ENCODE peak calls at places on chromosomes 5 and 9, in five cellular contexts. One of them, this sample, is unnamed.

GRCh38 chr5:139676406-139676805 is 28.3 kb downstream of the CXXC5 start:
- DNase-seq in WTC11: no peak
- DNase-seq in HepG2: no peak
- DNase-seq in GM12878: no peak
- DNase-seq in K562: no peak
- DNase-seq in this sample: no peak

GRCh38 chr9:116589392-116590354 is 97.4 kb upstream of the TRIM32 start:
- DNase-seq in WTC11: peak
- DNase-seq in HepG2: peak
- DNase-seq in GM12878: no peak
- DNase-seq in K562: peak
- DNase-seq in this sample: peak

GRCh38 chr5:167614294-167615104 is 676.9 kb upstream of the WWC1 start:
- DNase-seq in WTC11: no peak
- DNase-seq in HepG2: no peak
- DNase-seq in GM12878: no peak
- DNase-seq in K562: no peak
- DNase-seq in this sample: no peak

GRCh38 chr5:180648658-180649296 is 623 bp downstream of the FLT4 start:
- DNase-seq in WTC11: peak
- DNase-seq in HepG2: no peak
- DNase-seq in GM12878: no peak
- DNase-seq in K562: peak
- DNase-seq in this sample: peak

GRCh38 chr9:69805962-69806633 is 14.5 kb upstream of the CFAP95 start:
- DNase-seq in WTC11: no peak
- DNase-seq in HepG2: no peak
- DNase-seq in GM12878: no peak
- DNase-seq in K562: peak
- DNase-seq in this sample: no peak

GRCh38 chr9:8183618-8184017 is 384.0 kb upstream of the DMAC1 start:
- DNase-seq in WTC11: no peak
- DNase-seq in HepG2: no peak
- DNase-seq in GM12878: no peak
- DNase-seq in K562: no peak
- DNase-seq in this sample: no peak

GRCh38 chr5:117454716-117455212 is 880.1 kb upstream of the SEMA6A start:
- DNase-seq in WTC11: peak
- DNase-seq in HepG2: peak
- DNase-seq in GM12878: peak
- DNase-seq in K562: peak
- DNase-seq in this sample: peak

GRCh38 chr9:34929506-34930102 is 28.5 kb upstream of the PHF24 start:
- DNase-seq in WTC11: peak
- DNase-seq in HepG2: peak
- DNase-seq in GM12878: no peak
- DNase-seq in K562: peak
- DNase-seq in this sample: peak

GRCh38 chr5:41508696-41509398 is 1.6 kb downstream of the PLCXD3 start:
- DNase-seq in WTC11: no peak
- DNase-seq in HepG2: no peak
- DNase-seq in GM12878: no peak
- DNase-seq in K562: no peak
- DNase-seq in this sample: no peak

GRCh38 chr5:101678494-101679193 is 617.4 kb downstream of the SLCO4C1 start:
- DNase-seq in WTC11: peak
- DNase-seq in HepG2: peak
- DNase-seq in GM12878: peak
- DNase-seq in K562: peak
- DNase-seq in this sample: peak

GRCh38 chr9:14741369-14741768 is 18.8 kb upstream of the CER1 start:
- DNase-seq in WTC11: no peak
- DNase-seq in HepG2: no peak
- DNase-seq in GM12878: no peak
- DNase-seq in K562: no peak
- DNase-seq in this sample: no peak

GRCh38 chr9:135717410-135717809 is 15.4 kb downstream of the KCNT1 start:
- DNase-seq in WTC11: no peak
- DNase-seq in HepG2: no peak
- DNase-seq in GM12878: no peak
- DNase-seq in K562: no peak
- DNase-seq in this sample: no peak

GRCh38 chr9:16030513-16031185 is 477.8 kb downstream of the CCDC171 start:
- DNase-seq in WTC11: no peak
- DNase-seq in HepG2: no peak
- DNase-seq in GM12878: peak
- DNase-seq in K562: no peak
- DNase-seq in this sample: no peak

GRCh38 chr5:178201927-178202235 is 2.5 kb upstream of the HNRNPAB start:
- DNase-seq in WTC11: peak
- DNase-seq in HepG2: peak
- DNase-seq in GM12878: no peak
- DNase-seq in K562: no peak
- DNase-seq in this sample: no peak

GRCh38 chr9:133876144-133876543 is 116.0 kb downstream of the VAV2 start:
- DNase-seq in WTC11: peak
- DNase-seq in HepG2: no peak
- DNase-seq in GM12878: no peak
- DNase-seq in K562: peak
- DNase-seq in this sample: no peak
- TF ChIP-seq ATF2 in WTC11: no peak
- TF ChIP-seq ATF2 in HepG2: no peak
- TF ChIP-seq ATF2 in GM12878: no peak
- TF ChIP-seq ATF2 in K562: no peak
- TF ChIP-seq ATF2 in this sample: peak

DNA sequence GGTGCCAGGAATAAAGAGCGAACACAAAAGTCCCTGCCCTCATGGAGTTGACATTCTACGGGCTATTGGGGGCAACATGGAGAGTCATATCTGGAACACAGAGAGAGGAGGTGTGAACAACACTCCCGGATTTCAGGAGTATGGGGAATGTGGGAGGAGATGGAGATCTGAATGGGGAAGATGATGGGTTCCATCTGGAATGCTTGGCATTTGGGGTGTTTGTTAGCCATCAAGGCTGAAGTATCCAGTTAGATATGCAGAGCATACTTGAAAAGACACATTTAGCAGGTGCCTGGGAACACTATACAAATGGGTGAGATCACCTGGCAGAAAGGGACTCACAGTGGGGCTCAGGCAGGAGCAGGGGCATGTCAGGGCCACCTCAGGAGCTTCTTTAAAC is 61.1 kb downstream of the EGFLAM start:
- DNase-seq in WTC11: no peak
- DNase-seq in HepG2: no peak
- DNase-seq in GM12878: no peak
- DNase-seq in K562: no peak
- DNase-seq in this sample: no peak
- TF ChIP-seq ATF2 in WTC11: no peak
- TF ChIP-seq ATF2 in HepG2: no peak
- TF ChIP-seq ATF2 in GM12878: no peak
- TF ChIP-seq ATF2 in K562: no peak
- TF ChIP-seq ATF2 in this sample: no peak

GRCh38 chr5:82397741-82398320 is 119.7 kb upstream of the RPS23 start:
- DNase-seq in WTC11: no peak
- DNase-seq in HepG2: no peak
- DNase-seq in GM12878: no peak
- DNase-seq in K562: no peak
- DNase-seq in this sample: no peak

GRCh38 chr5:82396871-82397514 is 118.8 kb upstream of the RPS23 start:
- DNase-seq in WTC11: no peak
- DNase-seq in HepG2: peak
- DNase-seq in GM12878: no peak
- DNase-seq in K562: peak
- DNase-seq in this sample: no peak

GRCh38 chr5:82396396-82396795 is 118.2 kb upstream of the RPS23 start:
- DNase-seq in WTC11: no peak
- DNase-seq in HepG2: no peak
- DNase-seq in GM12878: no peak
- DNase-seq in K562: no peak
- DNase-seq in this sample: no peak

GRCh38 chr5:82390088-82390487 is 111.9 kb upstream of the RPS23 start:
- DNase-seq in WTC11: no peak
- DNase-seq in HepG2: no peak
- DNase-seq in GM12878: no peak
- DNase-seq in K562: no peak
- DNase-seq in this sample: no peak

GRCh38 chr5:82393951-82394350 is 115.8 kb upstream of the RPS23 start:
- DNase-seq in WTC11: no peak
- DNase-seq in HepG2: no peak
- DNase-seq in GM12878: no peak
- DNase-seq in K562: no peak
- DNase-seq in this sample: no peak
- TF ChIP-seq ATF2 in WTC11: no peak
- TF ChIP-seq ATF2 in HepG2: no peak
- TF ChIP-seq ATF2 in GM12878: no peak
- TF ChIP-seq ATF2 in K562: no peak
- TF ChIP-seq ATF2 in this sample: no peak

GRCh38 chr9:97376902-97377301 is 35.0 kb upstream of the TDRD7 start:
- DNase-seq in WTC11: no peak
- DNase-seq in HepG2: no peak
- DNase-seq in GM12878: no peak
- DNase-seq in K562: no peak
- DNase-seq in this sample: no peak

GRCh38 chr9:97374811-97375210 is 37.1 kb upstream of the TDRD7 start:
- DNase-seq in WTC11: no peak
- DNase-seq in HepG2: no peak
- DNase-seq in GM12878: no peak
- DNase-seq in K562: no peak
- DNase-seq in this sample: no peak

GRCh38 chr9:97368964-97369363 is 42.9 kb upstream of the TDRD7 start:
- DNase-seq in WTC11: no peak
- DNase-seq in HepG2: no peak
- DNase-seq in GM12878: no peak
- DNase-seq in K562: no peak
- DNase-seq in this sample: no peak

GRCh38 chr9:97373311-97373710 is 38.6 kb upstream of the TDRD7 start:
- DNase-seq in WTC11: no peak
- DNase-seq in HepG2: no peak
- DNase-seq in GM12878: no peak
- DNase-seq in K562: no peak
- DNase-seq in this sample: no peak

DNA sequence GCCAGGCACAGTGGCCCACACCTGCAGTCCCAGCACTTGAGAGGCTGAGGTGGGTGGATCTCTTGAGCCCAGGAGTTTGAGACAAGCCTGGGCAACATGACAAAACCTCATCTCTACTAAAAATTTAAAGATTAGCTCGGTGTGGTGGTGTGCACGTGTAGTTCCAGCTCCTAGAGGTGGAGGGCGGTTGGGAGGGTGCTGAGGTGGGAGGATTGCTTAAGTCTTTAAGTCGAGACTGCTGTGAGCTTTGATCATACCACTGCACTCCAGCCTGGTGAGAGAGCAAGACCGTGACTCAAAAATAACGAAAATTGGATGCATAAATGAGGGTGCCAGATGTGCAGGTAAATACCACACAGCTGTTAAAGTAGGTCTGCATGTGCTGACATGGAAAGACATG is 39.3 kb upstream of the TDRD7 start:
- DNase-seq in WTC11: no peak
- DNase-seq in HepG2: no peak
- DNase-seq in GM12878: no peak
- DNase-seq in K562: peak
- DNase-seq in this sample: no peak
- TF ChIP-seq ATF2 in WTC11: no peak
- TF ChIP-seq ATF2 in HepG2: no peak
- TF ChIP-seq ATF2 in GM12878: no peak
- TF ChIP-seq ATF2 in K562: no peak
- TF ChIP-seq ATF2 in this sample: no peak

GRCh38 chr9:121538221-121538620 is 38.6 kb upstream of the GGTA1 start:
- DNase-seq in WTC11: peak
- DNase-seq in HepG2: peak
- DNase-seq in GM12878: no peak
- DNase-seq in K562: no peak
- DNase-seq in this sample: no peak
- TF ChIP-seq ATF2 in WTC11: no peak
- TF ChIP-seq ATF2 in HepG2: no peak
- TF ChIP-seq ATF2 in GM12878: no peak
- TF ChIP-seq ATF2 in K562: no peak
- TF ChIP-seq ATF2 in this sample: no peak

DNA sequence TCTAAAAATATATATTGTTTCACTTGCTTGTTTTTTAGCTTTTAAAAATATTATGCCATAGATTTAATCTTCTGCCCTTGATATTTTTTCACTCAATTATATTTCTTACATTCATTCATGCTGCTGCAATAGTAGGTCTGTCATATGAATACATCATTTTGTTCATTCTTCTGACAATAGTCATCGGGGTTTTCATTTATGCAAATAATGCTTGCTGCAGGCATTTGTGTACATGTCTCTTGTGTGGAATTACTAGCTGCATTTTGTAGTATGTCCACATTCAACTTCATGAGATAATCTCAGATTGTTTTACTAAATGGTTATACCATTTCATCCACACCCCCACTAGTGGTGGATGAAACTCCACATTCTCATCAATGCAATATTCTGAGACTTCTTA is 5.3 kb upstream of the PLPP1 start:
- DNase-seq in WTC11: no peak
- DNase-seq in HepG2: no peak
- DNase-seq in GM12878: no peak
- DNase-seq in K562: no peak
- DNase-seq in this sample: no peak
- TF ChIP-seq ATF2 in WTC11: no peak
- TF ChIP-seq ATF2 in HepG2: no peak
- TF ChIP-seq ATF2 in GM12878: no peak
- TF ChIP-seq ATF2 in K562: no peak
- TF ChIP-seq ATF2 in this sample: no peak

DNA sequence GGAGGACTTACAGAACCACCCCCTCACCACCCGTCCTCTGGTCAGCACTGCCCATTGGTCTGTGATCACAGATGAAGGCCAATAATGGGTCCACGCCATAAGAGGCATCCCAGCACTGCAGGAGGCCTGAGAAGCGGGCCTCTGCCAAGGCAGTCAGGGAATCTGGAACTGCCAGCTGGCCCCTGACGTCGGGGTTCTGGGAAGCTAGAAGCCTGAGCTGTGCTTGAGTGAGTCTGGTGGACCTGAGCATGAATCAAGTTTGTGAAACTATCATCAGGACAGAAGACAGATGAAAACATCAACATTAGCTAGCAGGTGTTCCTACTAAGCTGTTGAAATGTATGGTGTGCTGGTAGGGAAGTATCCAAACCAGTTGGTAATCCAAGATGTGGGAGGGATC is 7.8 kb downstream of the ANGPTL2 start:
- DNase-seq in WTC11: no peak
- DNase-seq in HepG2: no peak
- DNase-seq in GM12878: no peak
- DNase-seq in K562: no peak
- DNase-seq in this sample: no peak
- TF ChIP-seq ATF2 in WTC11: no peak
- TF ChIP-seq ATF2 in HepG2: no peak
- TF ChIP-seq ATF2 in GM12878: no peak
- TF ChIP-seq ATF2 in K562: no peak
- TF ChIP-seq ATF2 in this sample: no peak

This sample was measured in H1.